ENCODE peak calls at places on chromosomes 11 and 22, in six cellular contexts. L is CD8-positive, alpha-beta T cell; R is WTC11; A is lower lobe of right lung; J is OCI-LY7; B is suprapubic skin. O is an unnamed sample.

GRCh38 chr11:106271686-106272085 is 194.2 kb downstream of the AASDHPPT start:
- DNase-seq in A (no peak), L (no peak), R (no peak), J (no peak), B (no peak), O (no peak)

GRCh38 chr11:132347156-132348090 is 977.0 kb downstream of the NTM start:
- DNase-seq in L (no peak), B (no peak), A (no peak), R (no peak), J (no peak), O (peak)

GRCh38 chr11:61536676-61537270 is 28.2 kb downstream of the LRRC10B start:
- DNase-seq in A (no peak), J (no peak), L (no peak), B (no peak), R (no peak), O (no peak)

GRCh38 chr11:76553554-76554476 is 109.0 kb downstream of the EMSY start:
- DNase-seq in R (no peak), L (no peak), B (no peak), A (no peak), J (no peak), O (no peak)

GRCh38 chr11:106482920-106483761 is 405.7 kb downstream of the AASDHPPT start:
- DNase-seq in R (no peak), L (no peak), J (no peak), B (no peak), A (no peak), O (no peak)

GRCh38 chr11:95888439-95888838 is 35.5 kb downstream of the MTMR2 start:
- DNase-seq in J (no peak), A (no peak), B (no peak), L (no peak), R (no peak), O (no peak)

GRCh38 chr11:120739780-120740179 is 228.2 kb downstream of the GRIK4 start:
- DNase-seq in R (no peak), A (no peak), J (no peak), B (no peak), L (no peak), O (no peak)

GRCh38 chr11:126669416-126669815 is 313.9 kb downstream of the ST3GAL4 start:
- DNase-seq in R (no peak), A (no peak), B (no peak), L (no peak), J (no peak), O (no peak)

GRCh38 chr11:130620566-130620965 is 172.1 kb downstream of the ADAMTS15 start:
- DNase-seq in R (no peak), J (no peak), L (no peak), A (no peak), B (no peak), O (no peak)

GRCh38 chr11:65880844-65881421 is 1.3 kb downstream of the CTSW start:
- DNase-seq in L (no peak), R (no peak), B (no peak), J (no peak), A (peak), O (no peak)

GRCh38 chr11:8650401-8650990 is 32.0 kb downstream of the TRIM66 start:
- DNase-seq in J (no peak), R (no peak), L (no peak), A (no peak), B (no peak), O (no peak)

GRCh38 chr11:22169833-22170232 is 23.1 kb upstream of the ANO5 start:
- DNase-seq in A (no peak), L (no peak), R (no peak), B (no peak), J (peak), O (no peak)

DNA sequence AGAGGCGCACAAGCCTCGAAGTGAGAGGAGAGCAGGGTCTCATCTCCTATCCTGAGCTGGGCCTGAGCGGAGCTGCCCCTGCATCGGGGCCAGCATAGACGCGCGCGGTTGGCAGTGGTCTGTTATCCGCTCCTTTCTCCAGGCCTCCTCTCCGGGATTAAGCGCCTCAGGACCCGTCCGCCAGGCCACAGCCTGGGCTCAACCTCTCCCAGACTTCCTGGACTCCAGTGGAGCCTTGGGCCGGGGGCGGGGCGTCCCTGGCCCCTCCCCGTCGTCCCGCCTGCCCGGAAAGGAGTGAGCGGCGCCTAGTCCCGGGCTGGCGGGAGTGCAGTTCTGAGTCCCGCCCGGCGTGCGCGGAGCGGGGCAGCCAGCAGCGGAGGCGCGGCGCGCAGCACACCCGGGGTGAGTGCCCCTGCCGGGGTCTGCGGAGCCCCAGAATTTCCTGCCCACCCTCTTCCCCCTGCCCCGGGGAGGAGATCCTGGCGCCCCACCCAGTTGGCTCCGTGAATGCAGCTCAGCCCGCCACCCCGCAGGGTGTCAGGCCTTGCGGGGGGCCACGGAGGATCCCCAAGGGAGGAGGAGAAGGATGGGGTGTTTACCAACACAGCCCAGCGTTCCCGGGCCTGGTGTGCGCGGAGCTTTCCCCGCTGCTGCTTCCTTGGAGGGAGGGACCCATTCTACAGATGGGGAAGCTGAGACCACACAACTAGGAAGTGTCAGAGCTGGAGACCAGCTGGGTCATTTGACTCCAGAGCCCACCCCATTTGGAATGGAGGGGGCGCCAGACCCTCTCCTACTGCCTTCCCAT is at the start of gene TCIRG1:
- DNase-seq in L (peak), B (peak), J (peak), R (peak), A (peak), O (peak)
- TF ChIP-seq CTCF in L (no peak), B (no peak), J (no peak), R (no peak), A (no peak), O (no peak)

GRCh38 chr22:27560781-27561180 is 240.8 kb downstream of the MN1 start:
- DNase-seq in L (no peak), B (no peak), J (no peak), A (no peak), R (no peak), O (no peak)
- TF ChIP-seq CTCF in L (no peak), B (no peak), J (no peak), A (no peak), R (no peak), O (no peak)

DNA sequence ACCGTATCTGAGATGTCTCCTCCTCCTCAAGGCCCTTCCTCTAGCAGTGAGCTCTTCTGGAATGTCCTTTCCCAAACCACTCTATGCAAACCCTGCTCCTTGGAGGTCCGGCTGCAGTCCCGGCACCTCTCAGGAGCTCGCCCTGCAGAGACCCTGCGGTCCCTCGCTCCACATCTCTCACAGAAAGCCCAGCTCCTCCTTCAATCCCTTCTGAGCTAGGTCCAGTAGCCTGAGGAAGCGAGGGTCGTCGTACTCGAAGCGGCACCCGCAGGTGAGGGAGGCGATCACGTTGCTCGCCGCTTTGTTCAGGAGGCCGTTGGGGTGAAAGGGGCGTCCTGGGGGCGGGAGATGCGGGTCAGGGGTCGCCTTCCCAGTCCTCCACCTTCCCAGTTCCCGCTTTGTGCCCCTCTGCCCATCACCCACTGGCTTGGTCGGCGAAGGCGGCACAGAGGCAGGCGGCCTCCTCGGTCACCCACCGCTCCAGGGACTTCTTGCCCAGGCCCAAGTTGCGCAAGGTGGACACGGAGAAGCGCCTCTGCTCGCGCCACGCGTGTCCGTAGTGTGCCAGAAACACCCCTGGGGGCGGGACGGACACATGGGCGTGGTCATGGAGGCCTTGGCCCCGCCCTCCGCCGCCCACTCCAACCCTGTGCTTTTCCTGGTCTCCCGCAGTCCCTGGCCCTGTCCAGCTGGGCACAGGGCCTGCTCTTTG is 21.5 kb upstream of the CYP2D6 start:
- DNase-seq in L (no peak), J (no peak), B (no peak), A (no peak), R (peak), O (no peak)
- TF ChIP-seq CTCF in L (no peak), J (no peak), B (no peak), A (no peak), R (no peak), O (no peak)

GRCh38 chr22:29041408-29041807 is 20.2 kb downstream of the C22orf31 start:
- DNase-seq in A (no peak), R (no peak), B (no peak), J (no peak), L (no peak), O (no peak)

GRCh38 chr22:29040385-29041275 is 21.0 kb downstream of the C22orf31 start:
- DNase-seq in L (peak), R (peak), A (no peak), B (no peak), J (peak), O (peak)

GRCh38 chr22:29044657-29045176 is 16.9 kb downstream of the C22orf31 start:
- DNase-seq in A (no peak), R (no peak), J (no peak), B (peak), L (no peak), O (no peak)

GRCh38 chr22:29039148-29039547 is 22.5 kb downstream of the C22orf31 start:
- DNase-seq in J (no peak), R (no peak), A (no peak), L (no peak), B (no peak), O (no peak)

DNA sequence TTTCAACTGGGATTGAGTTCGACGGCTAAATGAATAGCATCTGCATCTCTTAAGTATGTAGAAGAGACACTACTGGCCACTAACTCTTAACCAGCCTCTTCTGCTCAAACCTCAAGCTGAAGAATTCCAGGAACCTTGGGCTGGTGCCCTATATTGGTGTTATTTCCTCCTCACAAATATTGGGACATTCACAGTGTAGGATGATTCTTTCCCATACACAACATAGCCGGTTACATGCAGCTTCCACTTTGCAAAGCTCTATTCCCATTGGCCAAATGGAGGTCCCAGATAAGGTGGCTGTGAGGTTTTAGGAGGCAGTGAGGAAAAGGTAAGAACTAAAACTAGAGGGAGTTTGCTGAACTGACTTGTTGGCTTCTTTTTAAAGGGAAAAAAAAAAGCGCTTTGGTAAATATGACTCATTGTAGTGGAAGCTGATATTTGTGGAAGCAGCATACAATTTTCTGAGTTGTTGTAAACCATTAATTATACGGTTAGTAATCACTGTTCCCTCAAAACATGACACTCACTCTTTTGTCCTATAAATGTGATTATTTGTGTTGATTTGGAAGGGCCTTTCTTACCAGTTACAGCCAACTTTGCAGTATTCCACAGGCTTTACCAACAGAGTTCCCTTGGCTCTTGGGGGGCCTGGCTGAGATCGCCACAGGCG is 17.6 kb downstream of the C22orf31 start:
- DNase-seq in A (no peak), B (peak), L (no peak), J (no peak), R (no peak), O (no peak)
- TF ChIP-seq CTCF in A (no peak), B (no peak), L (no peak), J (no peak), R (no peak), O (no peak)

GRCh38 chr22:48263431-48263765 is 1500.9 kb downstream of the TBC1D22A start:
- DNase-seq in L (no peak), A (no peak), J (no peak), B (no peak), R (no peak), O (no peak)
- TF ChIP-seq CTCF in L (no peak), A (no peak), J (no peak), B (no peak), R (no peak), O (no peak)

GRCh38 chr22:49992921-49993648 is 19.5 kb downstream of the IL17REL start:
- DNase-seq in J (peak), R (peak), B (peak), A (peak), L (peak), O (peak)
- TF ChIP-seq CTCF in J (peak), R (peak), B (peak), A (peak), L (peak), O (peak)

DNA sequence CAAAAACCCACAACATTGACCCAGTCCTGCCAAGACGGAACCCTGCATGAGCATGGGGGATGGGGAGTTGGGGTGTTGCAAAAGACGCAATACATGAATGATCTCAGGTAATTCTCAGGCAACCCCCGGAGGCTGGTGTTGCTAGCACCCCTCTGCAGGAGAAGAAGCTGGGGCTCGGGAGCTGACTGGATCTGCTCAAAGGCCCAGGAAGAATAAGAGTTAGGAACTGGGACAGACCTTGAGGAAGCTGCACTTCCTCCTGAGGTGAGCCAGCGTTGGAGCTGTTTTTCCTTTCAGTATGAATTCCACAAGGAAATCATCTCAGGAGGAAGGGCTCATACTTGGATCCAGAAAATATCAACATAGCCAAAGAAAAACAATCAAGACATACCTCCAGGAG is at the start of gene KRTAP5-9:
- DNase-seq in B (no peak), L (no peak), R (no peak), A (no peak), J (no peak), O (no peak)
- TF ChIP-seq CTCF in B (no peak), L (no peak), R (no peak), A (no peak), J (no peak), O (no peak)

GRCh38 chr11:46305295-46305694 is 27.8 kb downstream of the CREB3L1 start:
- DNase-seq in L (no peak), A (no peak), J (peak), R (no peak), B (no peak), O (no peak)
- TF ChIP-seq CTCF in L (no peak), A (no peak), J (peak), R (no peak), B (no peak), O (no peak)

GRCh38 chr22:33130473-33130872 is 72.3 kb upstream of the SYN3 start:
- DNase-seq in L (no peak), B (no peak), A (no peak), J (no peak), R (no peak), O (no peak)
- TF ChIP-seq CTCF in L (no peak), B (no peak), A (no peak), J (no peak), R (no peak), O (no peak)

GRCh38 chr11:73350908-73351636 is 25.1 kb upstream of the RELT start:
- DNase-seq in B (no peak), R (peak), A (peak), J (peak), L (peak), O (peak)
- TF ChIP-seq CTCF in B (peak), R (peak), A (peak), J (peak), L (peak), O (peak)

O was measured in GM13976.